ENCODE peak calls at places on chromosome 16, in four cellular contexts. E, K, L and U are unnamed samples.

GRCh38 chr16:87840462-87840978 is 28.8 kb downstream of the SLC7A5 start:
- DNase-seq in E (no peak), K (no peak), L (no peak), U (no peak)

GRCh38 chr16:11315499-11315898 is 29.8 kb upstream of the RMI2 start:
- DNase-seq in E (no peak), K (no peak), L (no peak), U (no peak)

GRCh38 chr16:73051216-73051615 is 3.3 kb upstream of the ZFHX3 start:
- DNase-seq in E (no peak), K (no peak), L (no peak), U (no peak)

GRCh38 chr16:84075376-84075775 is 32.8 kb upstream of the SLC38A8 start:
- DNase-seq in E (no peak), K (no peak), L (no peak), U (no peak)

GRCh38 chr16:76797457-76797856 is 393.5 kb upstream of the MON1B start:
- DNase-seq in E (no peak), K (no peak), L (no peak), U (no peak)

GRCh38 chr16:44655-45054 is 8.8 kb downstream of the POLR3K start:
- DNase-seq in E (no peak), K (no peak), L (no peak), U (no peak)

GRCh38 chr16:82199209-82199608 is 29.2 kb upstream of the MPHOSPH6 start:
- DNase-seq in E (peak), K (no peak), L (no peak), U (no peak)

GRCh38 chr16:23333034-23333579 is 31.0 kb downstream of the SCNN1B start:
- DNase-seq in E (no peak), K (no peak), L (no peak), U (no peak)

GRCh38 chr16:89489731-89490385 is 503 bp downstream of the ANKRD11 start:
- DNase-seq in E (no peak), K (peak), L (no peak), U (no peak)

GRCh38 chr16:19776565-19776964 is 58.5 kb downstream of the IQCK start:
- DNase-seq in E (no peak), K (no peak), L (no peak), U (no peak)

GRCh38 chr16:88002749-88003148 is 51.5 kb downstream of the BANP start:
- DNase-seq in E (no peak), K (no peak), L (no peak), U (no peak)

GRCh38 chr16:50547944-50548658 is at the start of gene NKD1:
- DNase-seq in E (peak), K (peak), L (peak), U (peak)

GRCh38 chr16:22373662-22374310 is 633 bp downstream of the CDR2 start:
- DNase-seq in E (peak), K (peak), L (peak), U (peak)

GRCh38 chr16:82439678-82440293 is 187.0 kb upstream of the CDH13 start:
- DNase-seq in E (no peak), K (no peak), L (no peak), U (no peak)

GRCh38 chr16:30032083-30032819 is 1.2 kb upstream of the TLCD3B start:
- DNase-seq in E (no peak), K (peak), L (no peak), U (no peak)

GRCh38 chr16:30030841-30031413 is at the start of gene TLCD3B:
- DNase-seq in E (no peak), K (no peak), L (no peak), U (no peak)

GRCh38 chr16:30033270-30033669 is 2.2 kb upstream of the TLCD3B start:
- DNase-seq in E (no peak), K (no peak), L (no peak), U (no peak)

GRCh38 chr16:30030011-30030685 is 923 bp downstream of the TLCD3B start:
- DNase-seq in E (no peak), K (no peak), L (no peak), U (no peak)

GRCh38 chr16:30031477-30031918 is 427 bp upstream of the TLCD3B start:
- DNase-seq in E (no peak), K (no peak), L (no peak), U (no peak)
- H3K4me3 ChIP-seq in E (no peak), K (no peak), L (peak), U (no peak)

GRCh38 chr16:4749700-4750257 is 15.4 kb downstream of the DNAAF8 start:
- DNase-seq in E (no peak), K (no peak), L (no peak), U (no peak)

GRCh38 chr16:4753227-4753626 is 13.7 kb downstream of the ZNF500 start:
- DNase-seq in E (no peak), K (no peak), L (no peak), U (no peak)

GRCh38 chr16:4748682-4749411 is 14.5 kb downstream of the DNAAF8 start:
- DNase-seq in E (no peak), K (no peak), L (no peak), U (no peak)

GRCh38 chr16:4752351-4753100 is 14.4 kb downstream of the ZNF500 start:
- DNase-seq in E (no peak), K (no peak), L (no peak), U (no peak)

GRCh38 chr16:4750896-4751295 is 16.1 kb downstream of the ZNF500 start:
- DNase-seq in E (no peak), K (no peak), L (no peak), U (no peak)
- H3K27ac ChIP-seq in E (no peak), K (no peak), L (no peak), U (no peak)

GRCh38 chr16:1334739-1335138 is 1.3 kb downstream of the BAIAP3 start:
- DNase-seq in E (no peak), K (no peak), L (no peak), U (no peak)
- H3K4me3 ChIP-seq in E (no peak), K (no peak), L (peak), U (no peak)

GRCh38 chr16:27110524-27110896 is 43.8 kb downstream of the C16orf82 start:
- DNase-seq in E (no peak), K (no peak), L (no peak), U (peak)

GRCh38 chr16:27108826-27109665 is 42.3 kb downstream of the C16orf82 start:
- DNase-seq in E (no peak), K (no peak), L (no peak), U (no peak)

GRCh38 chr16:27111486-27111885 is 44.8 kb downstream of the C16orf82 start:
- DNase-seq in E (no peak), K (no peak), L (no peak), U (no peak)

GRCh38 chr16:27108051-27108770 is 41.5 kb downstream of the C16orf82 start:
- DNase-seq in E (no peak), K (no peak), L (no peak), U (no peak)

DNA sequence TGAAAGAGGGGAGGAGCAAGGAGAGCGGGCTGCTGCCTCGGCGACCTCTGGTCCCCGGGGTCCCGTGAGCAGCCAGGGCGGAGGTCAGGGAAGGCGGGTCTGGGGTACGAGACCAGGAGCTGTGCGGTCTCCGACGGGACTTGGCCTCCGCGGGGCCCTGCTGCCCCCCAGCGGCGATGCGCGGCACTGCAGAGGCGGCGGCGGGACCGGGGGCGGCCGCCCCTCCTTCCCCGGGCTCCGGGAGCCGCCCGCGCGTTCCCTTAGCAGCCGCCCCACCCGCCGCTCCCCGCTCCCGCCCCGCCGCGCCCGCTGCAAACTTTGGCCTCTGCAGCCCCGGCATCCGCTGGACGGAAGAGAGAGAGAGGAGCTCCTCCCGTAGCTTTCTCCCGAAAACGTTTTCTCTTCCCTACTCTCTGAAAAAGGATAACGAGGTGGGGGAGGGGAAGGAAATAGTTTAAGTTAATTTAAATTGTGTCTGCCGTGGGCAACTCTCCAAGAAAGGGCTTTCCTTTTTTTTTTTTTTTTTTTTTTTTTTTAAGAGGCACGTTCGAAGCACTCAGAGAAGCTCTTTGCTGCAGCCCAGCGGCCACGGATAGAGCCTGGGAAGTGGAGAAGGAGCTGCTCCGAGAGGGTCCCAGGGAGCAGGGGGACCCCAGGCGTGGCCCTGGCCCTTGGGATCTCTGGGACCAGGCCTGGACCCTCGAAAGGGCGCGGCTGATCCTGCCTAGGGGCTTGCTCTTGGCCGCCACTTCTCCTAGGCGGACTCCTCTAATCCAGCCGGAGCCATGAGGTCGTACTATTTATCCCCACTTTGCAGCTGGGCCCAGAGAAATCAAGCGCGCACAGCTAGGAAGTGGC is 43.2 kb downstream of the C16orf82 start:
- DNase-seq in E (peak), K (peak), L (peak), U (peak)
- H3K27ac ChIP-seq in E (peak), K (no peak), L (no peak), U (peak)

DNA sequence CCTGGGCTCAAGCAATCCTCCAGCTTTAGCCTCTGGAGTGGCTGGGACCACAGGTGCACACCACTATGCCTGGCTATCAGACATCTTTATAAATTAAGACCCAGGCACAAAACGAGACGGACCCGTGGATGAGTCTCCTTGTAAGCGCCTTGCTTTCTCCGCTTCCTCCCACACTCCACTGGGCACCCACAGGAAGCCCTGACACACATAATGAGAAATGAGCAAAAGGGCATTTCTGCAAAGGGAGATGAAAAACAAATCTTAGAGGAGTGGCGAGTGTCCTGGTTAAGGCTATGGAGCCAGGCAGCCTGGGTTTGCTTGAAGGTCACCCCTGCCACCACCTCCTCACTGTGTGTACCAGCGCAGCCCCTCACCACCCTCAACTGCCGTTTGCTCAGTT is 56.3 kb downstream of the XYLT1 start:
- DNase-seq in E (no peak), K (no peak), L (no peak), U (no peak)
- H3K4me3 ChIP-seq in E (no peak), K (no peak), L (no peak), U (no peak)

DNA sequence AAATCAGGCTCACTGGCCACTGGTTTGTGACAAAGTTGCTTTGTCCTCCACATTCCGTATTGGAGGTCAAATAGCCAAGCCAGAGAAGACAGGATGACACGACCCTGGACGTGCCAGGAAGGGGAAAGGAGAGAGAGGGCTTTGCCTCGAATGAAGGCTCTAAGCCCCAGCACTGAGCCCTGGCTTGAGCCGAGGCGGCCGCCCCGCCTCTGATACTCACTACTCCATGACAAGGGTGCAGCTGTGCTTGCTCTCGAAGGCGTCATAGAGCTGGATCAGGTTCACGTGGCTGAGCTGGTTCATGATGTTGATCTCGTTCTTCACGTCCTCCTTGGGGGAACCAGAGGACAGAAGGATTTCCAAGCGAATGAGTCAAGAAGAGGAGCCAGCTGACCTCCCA is 19.3 kb downstream of the MYLK3 start:
- DNase-seq in E (no peak), K (no peak), L (no peak), U (no peak)
- H3K27ac ChIP-seq in E (no peak), K (no peak), L (no peak), U (peak)

DNA sequence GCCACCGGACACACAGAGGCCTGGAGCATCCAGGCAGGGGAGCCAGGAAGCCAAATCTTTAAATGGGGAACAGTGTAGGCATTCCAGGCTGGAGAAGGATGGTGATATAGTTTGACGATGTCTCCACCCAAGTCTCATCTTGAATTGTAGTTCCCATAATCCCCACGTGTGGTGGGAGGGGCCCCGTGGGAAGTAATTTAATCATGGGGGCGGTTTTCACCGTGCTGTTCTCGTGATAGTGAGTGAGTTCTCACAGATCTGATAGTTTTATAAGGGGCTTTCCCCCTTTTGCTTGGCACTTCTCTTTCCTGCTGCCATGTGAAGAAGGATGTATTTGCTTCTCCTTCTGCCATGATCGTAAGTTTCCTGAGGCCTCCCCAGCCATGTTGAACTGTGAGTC is 28.8 kb downstream of the GINS3 start:
- DNase-seq in E (no peak), K (no peak), L (no peak), U (no peak)
- H3K4me3 ChIP-seq in E (no peak), K (no peak), L (no peak), U (no peak)

GRCh38 chr16:69349508-69349907 is 2.1 kb downstream of the TMED6 start:
- DNase-seq in E (no peak), K (no peak), L (no peak), U (no peak)
- H3K27ac ChIP-seq in E (no peak), K (no peak), L (no peak), U (no peak)

GRCh38 chr16:53130193-53131049 is 75.6 kb downstream of the CHD9 start:
- DNase-seq in E (peak), K (peak), L (peak), U (peak)

GRCh38 chr16:53129281-53130192 is 74.7 kb downstream of the CHD9 start:
- DNase-seq in E (no peak), K (no peak), L (no peak), U (no peak)

GRCh38 chr16:53132406-53132805 is 77.6 kb downstream of the CHD9 start:
- DNase-seq in E (no peak), K (no peak), L (no peak), U (no peak)

GRCh38 chr16:53131363-53132071 is 76.7 kb downstream of the CHD9 start:
- DNase-seq in E (peak), K (peak), L (peak), U (peak)

DNA sequence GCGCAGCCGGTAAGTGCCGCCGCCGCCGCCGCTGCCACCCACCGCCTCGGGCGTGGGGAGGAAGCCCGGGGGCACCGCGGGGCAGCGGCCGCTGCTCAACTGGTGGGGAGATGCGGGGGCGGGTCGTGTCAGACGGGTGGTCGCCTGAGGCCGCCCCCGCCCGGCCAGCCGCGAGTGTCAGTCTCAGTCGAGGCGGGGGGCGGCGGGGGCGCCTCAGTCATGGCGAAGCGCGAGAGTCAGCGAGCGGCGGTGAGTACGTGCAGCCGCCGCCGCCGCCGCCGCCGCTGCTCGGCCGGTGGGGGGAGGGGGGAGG is 76.2 kb downstream of the CHD9 start:
- DNase-seq in E (no peak), K (no peak), L (no peak), U (no peak)
- H3K4me3 ChIP-seq in E (peak), K (peak), L (peak), U (peak)

GRCh38 chr16:75398333-75398732 is 35.0 kb downstream of the CFDP1 start:
- DNase-seq in E (no peak), K (no peak), L (no peak), U (no peak)

GRCh38 chr16:75401697-75402096 is 31.6 kb downstream of the CFDP1 start:
- DNase-seq in E (no peak), K (no peak), L (no peak), U (no peak)

GRCh38 chr16:75406943-75407342 is 26.4 kb downstream of the CFDP1 start:
- DNase-seq in E (no peak), K (no peak), L (no peak), U (no peak)

GRCh38 chr16:75402821-75403475 is 30.4 kb downstream of the CFDP1 start:
- DNase-seq in E (no peak), K (no peak), L (no peak), U (no peak)

GRCh38 chr16:75402174-75402820 is 31.0 kb downstream of the CFDP1 start:
- DNase-seq in E (no peak), K (no peak), L (no peak), U (no peak)
- H3K27ac ChIP-seq in E (peak), K (no peak), L (peak), U (peak)